ENCODE peak calls at places on chromosomes 13 and 19, in ten cellular contexts. One of them, this sample, is unnamed.

GRCh38 chr19:45352914-45353796 is 12.6 kb downstream of the KLC3 start:
- DNase-seq in stimulated activated effector memory CD8-positive, alpha-beta T cell treated with anti-CD3 and anti-CD28 coated beads, Interleukin-12 subunit alpha, Interleukin-12 subunit beta, amount 100 ng/mL, for 72 hours: no peak
- DNase-seq in IMR-90: no peak
- DNase-seq in HCEC 1CT: no peak
- DNase-seq in activated CD4-positive, alpha-beta T cell treated with anti-CD3 and anti-CD28 coated beads, Interleukin-2, amount 10 ng/mL, durations not matched to agents 7 days and 5 days: no peak
- DNase-seq in stimulated activated CD4-positive, alpha-beta T cell treated with anti-CD3 and anti-CD28 coated beads, Interleukin-12 subunit alpha, Interleukin-12 subunit beta, amount 100 ng/mL, for 48 hours: no peak
- DNase-seq in progenitor cell of endocrine pancreas: no peak
- DNase-seq in mesothelial cell of epicardium: no peak
- DNase-seq in SHP77: no peak
- DNase-seq in stromal cell of bone marrow: no peak
- DNase-seq in this sample: no peak

GRCh38 chr13:100828226-100828625 is 153.6 kb upstream of the TMTC4 start:
- DNase-seq in stromal cell of bone marrow: no peak
- DNase-seq in stimulated activated effector memory CD8-positive, alpha-beta T cell treated with anti-CD3 and anti-CD28 coated beads, Interleukin-12 subunit alpha, Interleukin-12 subunit beta, amount 100 ng/mL, for 72 hours: no peak
- DNase-seq in IMR-90: no peak
- DNase-seq in HCEC 1CT: peak
- DNase-seq in activated CD4-positive, alpha-beta T cell treated with anti-CD3 and anti-CD28 coated beads, Interleukin-2, amount 10 ng/mL, durations not matched to agents 7 days and 5 days: no peak
- DNase-seq in SHP77: no peak
- DNase-seq in stimulated activated CD4-positive, alpha-beta T cell treated with anti-CD3 and anti-CD28 coated beads, Interleukin-12 subunit alpha, Interleukin-12 subunit beta, amount 100 ng/mL, for 48 hours: no peak
- DNase-seq in mesothelial cell of epicardium: no peak
- DNase-seq in progenitor cell of endocrine pancreas: no peak
- DNase-seq in this sample: no peak

GRCh38 chr19:2207991-2208860 is 27.9 kb downstream of the PLEKHJ1 start:
- DNase-seq in mesothelial cell of epicardium: no peak
- DNase-seq in activated CD4-positive, alpha-beta T cell treated with anti-CD3 and anti-CD28 coated beads, Interleukin-2, amount 10 ng/mL, durations not matched to agents 7 days and 5 days: peak
- DNase-seq in IMR-90: peak
- DNase-seq in progenitor cell of endocrine pancreas: no peak
- DNase-seq in stimulated activated CD4-positive, alpha-beta T cell treated with anti-CD3 and anti-CD28 coated beads, Interleukin-12 subunit alpha, Interleukin-12 subunit beta, amount 100 ng/mL, for 48 hours: no peak
- DNase-seq in stromal cell of bone marrow: peak
- DNase-seq in HCEC 1CT: peak
- DNase-seq in stimulated activated effector memory CD8-positive, alpha-beta T cell treated with anti-CD3 and anti-CD28 coated beads, Interleukin-12 subunit alpha, Interleukin-12 subunit beta, amount 100 ng/mL, for 72 hours: no peak
- DNase-seq in SHP77: no peak
- DNase-seq in this sample: no peak

GRCh38 chr19:799076-799881 is 2.0 kb downstream of the PTBP1 start:
- DNase-seq in stromal cell of bone marrow: no peak
- DNase-seq in IMR-90: peak
- DNase-seq in stimulated activated effector memory CD8-positive, alpha-beta T cell treated with anti-CD3 and anti-CD28 coated beads, Interleukin-12 subunit alpha, Interleukin-12 subunit beta, amount 100 ng/mL, for 72 hours: no peak
- DNase-seq in mesothelial cell of epicardium: no peak
- DNase-seq in progenitor cell of endocrine pancreas: no peak
- DNase-seq in stimulated activated CD4-positive, alpha-beta T cell treated with anti-CD3 and anti-CD28 coated beads, Interleukin-12 subunit alpha, Interleukin-12 subunit beta, amount 100 ng/mL, for 48 hours: no peak
- DNase-seq in SHP77: no peak
- DNase-seq in activated CD4-positive, alpha-beta T cell treated with anti-CD3 and anti-CD28 coated beads, Interleukin-2, amount 10 ng/mL, durations not matched to agents 7 days and 5 days: peak
- DNase-seq in HCEC 1CT: peak
- DNase-seq in this sample: peak

GRCh38 chr13:113110048-113110851 is 4.7 kb downstream of the F7 start:
- DNase-seq in stimulated activated effector memory CD8-positive, alpha-beta T cell treated with anti-CD3 and anti-CD28 coated beads, Interleukin-12 subunit alpha, Interleukin-12 subunit beta, amount 100 ng/mL, for 72 hours: peak
- DNase-seq in progenitor cell of endocrine pancreas: no peak
- DNase-seq in stromal cell of bone marrow: no peak
- DNase-seq in activated CD4-positive, alpha-beta T cell treated with anti-CD3 and anti-CD28 coated beads, Interleukin-2, amount 10 ng/mL, durations not matched to agents 7 days and 5 days: no peak
- DNase-seq in stimulated activated CD4-positive, alpha-beta T cell treated with anti-CD3 and anti-CD28 coated beads, Interleukin-12 subunit alpha, Interleukin-12 subunit beta, amount 100 ng/mL, for 48 hours: no peak
- DNase-seq in mesothelial cell of epicardium: peak
- DNase-seq in IMR-90: no peak
- DNase-seq in SHP77: no peak
- DNase-seq in HCEC 1CT: no peak
- DNase-seq in this sample: no peak

GRCh38 chr19:4428326-4428975 is 26.0 kb downstream of the CHAF1A start:
- DNase-seq in SHP77: no peak
- DNase-seq in stimulated activated CD4-positive, alpha-beta T cell treated with anti-CD3 and anti-CD28 coated beads, Interleukin-12 subunit alpha, Interleukin-12 subunit beta, amount 100 ng/mL, for 48 hours: no peak
- DNase-seq in stromal cell of bone marrow: no peak
- DNase-seq in mesothelial cell of epicardium: no peak
- DNase-seq in HCEC 1CT: no peak
- DNase-seq in progenitor cell of endocrine pancreas: no peak
- DNase-seq in IMR-90: no peak
- DNase-seq in activated CD4-positive, alpha-beta T cell treated with anti-CD3 and anti-CD28 coated beads, Interleukin-2, amount 10 ng/mL, durations not matched to agents 7 days and 5 days: no peak
- DNase-seq in stimulated activated effector memory CD8-positive, alpha-beta T cell treated with anti-CD3 and anti-CD28 coated beads, Interleukin-12 subunit alpha, Interleukin-12 subunit beta, amount 100 ng/mL, for 72 hours: no peak
- DNase-seq in this sample: no peak

GRCh38 chr13:113273856-113274590 is 23.0 kb upstream of the LAMP1 start:
- DNase-seq in stimulated activated effector memory CD8-positive, alpha-beta T cell treated with anti-CD3 and anti-CD28 coated beads, Interleukin-12 subunit alpha, Interleukin-12 subunit beta, amount 100 ng/mL, for 72 hours: no peak
- DNase-seq in stimulated activated CD4-positive, alpha-beta T cell treated with anti-CD3 and anti-CD28 coated beads, Interleukin-12 subunit alpha, Interleukin-12 subunit beta, amount 100 ng/mL, for 48 hours: no peak
- DNase-seq in progenitor cell of endocrine pancreas: no peak
- DNase-seq in IMR-90: peak
- DNase-seq in HCEC 1CT: peak
- DNase-seq in SHP77: no peak
- DNase-seq in activated CD4-positive, alpha-beta T cell treated with anti-CD3 and anti-CD28 coated beads, Interleukin-2, amount 10 ng/mL, durations not matched to agents 7 days and 5 days: no peak
- DNase-seq in stromal cell of bone marrow: peak
- DNase-seq in mesothelial cell of epicardium: no peak
- DNase-seq in this sample: peak

GRCh38 chr13:110466261-110466660 is 95.3 kb downstream of the RAB20 start:
- DNase-seq in mesothelial cell of epicardium: no peak
- DNase-seq in stimulated activated effector memory CD8-positive, alpha-beta T cell treated with anti-CD3 and anti-CD28 coated beads, Interleukin-12 subunit alpha, Interleukin-12 subunit beta, amount 100 ng/mL, for 72 hours: no peak
- DNase-seq in IMR-90: no peak
- DNase-seq in SHP77: peak
- DNase-seq in HCEC 1CT: no peak
- DNase-seq in stimulated activated CD4-positive, alpha-beta T cell treated with anti-CD3 and anti-CD28 coated beads, Interleukin-12 subunit alpha, Interleukin-12 subunit beta, amount 100 ng/mL, for 48 hours: no peak
- DNase-seq in activated CD4-positive, alpha-beta T cell treated with anti-CD3 and anti-CD28 coated beads, Interleukin-2, amount 10 ng/mL, durations not matched to agents 7 days and 5 days: no peak
- DNase-seq in stromal cell of bone marrow: no peak
- DNase-seq in progenitor cell of endocrine pancreas: no peak
- DNase-seq in this sample: no peak

GRCh38 chr13:99124695-99125334 is 75.8 kb upstream of the UBAC2 start:
- DNase-seq in stimulated activated effector memory CD8-positive, alpha-beta T cell treated with anti-CD3 and anti-CD28 coated beads, Interleukin-12 subunit alpha, Interleukin-12 subunit beta, amount 100 ng/mL, for 72 hours: no peak
- DNase-seq in IMR-90: peak
- DNase-seq in progenitor cell of endocrine pancreas: no peak
- DNase-seq in stimulated activated CD4-positive, alpha-beta T cell treated with anti-CD3 and anti-CD28 coated beads, Interleukin-12 subunit alpha, Interleukin-12 subunit beta, amount 100 ng/mL, for 48 hours: no peak
- DNase-seq in activated CD4-positive, alpha-beta T cell treated with anti-CD3 and anti-CD28 coated beads, Interleukin-2, amount 10 ng/mL, durations not matched to agents 7 days and 5 days: no peak
- DNase-seq in stromal cell of bone marrow: peak
- DNase-seq in HCEC 1CT: peak
- DNase-seq in mesothelial cell of epicardium: no peak
- DNase-seq in SHP77: no peak
- DNase-seq in this sample: peak

GRCh38 chr13:74778087-74778486 is 643.9 kb upstream of the KLF12 start:
- DNase-seq in activated CD4-positive, alpha-beta T cell treated with anti-CD3 and anti-CD28 coated beads, Interleukin-2, amount 10 ng/mL, durations not matched to agents 7 days and 5 days: no peak
- DNase-seq in HCEC 1CT: no peak
- DNase-seq in stimulated activated CD4-positive, alpha-beta T cell treated with anti-CD3 and anti-CD28 coated beads, Interleukin-12 subunit alpha, Interleukin-12 subunit beta, amount 100 ng/mL, for 48 hours: no peak
- DNase-seq in progenitor cell of endocrine pancreas: no peak
- DNase-seq in stromal cell of bone marrow: no peak
- DNase-seq in stimulated activated effector memory CD8-positive, alpha-beta T cell treated with anti-CD3 and anti-CD28 coated beads, Interleukin-12 subunit alpha, Interleukin-12 subunit beta, amount 100 ng/mL, for 72 hours: no peak
- DNase-seq in mesothelial cell of epicardium: no peak
- DNase-seq in SHP77: no peak
- DNase-seq in IMR-90: no peak
- DNase-seq in this sample: no peak

GRCh38 chr13:100662470-100663211 is 12.0 kb downstream of the TMTC4 start:
- DNase-seq in stromal cell of bone marrow: no peak
- DNase-seq in SHP77: no peak
- DNase-seq in activated CD4-positive, alpha-beta T cell treated with anti-CD3 and anti-CD28 coated beads, Interleukin-2, amount 10 ng/mL, durations not matched to agents 7 days and 5 days: no peak
- DNase-seq in stimulated activated CD4-positive, alpha-beta T cell treated with anti-CD3 and anti-CD28 coated beads, Interleukin-12 subunit alpha, Interleukin-12 subunit beta, amount 100 ng/mL, for 48 hours: no peak
- DNase-seq in stimulated activated effector memory CD8-positive, alpha-beta T cell treated with anti-CD3 and anti-CD28 coated beads, Interleukin-12 subunit alpha, Interleukin-12 subunit beta, amount 100 ng/mL, for 72 hours: no peak
- DNase-seq in HCEC 1CT: no peak
- DNase-seq in progenitor cell of endocrine pancreas: no peak
- DNase-seq in IMR-90: no peak
- DNase-seq in mesothelial cell of epicardium: no peak
- DNase-seq in this sample: no peak